ENCODE peak calls at places on chromosomes 11 and 22, in ten cellular contexts. I, R, Y, H, E, M, A, B, Q and X are unnamed samples.
A peak's percentile ranks its signal among the peaks of the same experiment; 100 is the strongest.

GRCh38 chr22:39973656-39974055 is 13.5 kb downstream of the TMA7B start:
- DNase-seq in I (no peak), R (no peak), Y (no peak), H (no peak), E (no peak), M (no peak), A (no peak), B (no peak), Q (no peak), X (no peak)

GRCh38 chr11:96228472-96228871 is 114.5 kb downstream of the MAML2 start:
- DNase-seq in I (peak; percentile 66), R (peak; percentile 82), Y (no peak), H (peak; percentile 40), E (peak; percentile 88), M (peak; percentile 83), A (no peak), B (peak; percentile 37), Q (peak; percentile 84), X (peak; percentile 68)

GRCh38 chr22:28014141-28015055 is 95.3 kb upstream of the PITPNB start:
- DNase-seq in I (no peak), R (peak; percentile 78), Y (no peak), H (no peak), E (no peak), M (no peak), A (no peak), B (peak; percentile 12), Q (no peak), X (no peak)

GRCh38 chr11:119236891-119237290 is 30.8 kb downstream of the CBL start:
- DNase-seq in I (no peak), R (no peak), Y (no peak), H (no peak), E (peak; percentile 2), M (no peak), A (no peak), B (no peak), Q (no peak), X (no peak)

GRCh38 chr11:31655483-31655882 is 145.9 kb downstream of the ELP4 start:
- DNase-seq in I (no peak), R (no peak), Y (no peak), H (no peak), E (peak; percentile 72), M (no peak), A (no peak), B (no peak), Q (no peak), X (no peak)

GRCh38 chr11:94400839-94401772 is at the start of gene GPR83:
- DNase-seq in I (peak; percentile 29), R (no peak), Y (no peak), H (no peak), E (no peak), M (peak; percentile 56), A (no peak), B (no peak), Q (no peak), X (no peak)

GRCh38 chr11:68976563-68976962 is 4.2 kb downstream of the MRGPRD start:
- DNase-seq in I (peak; percentile 8), R (peak; percentile 40), Y (no peak), H (no peak), E (no peak), M (no peak), A (no peak), B (no peak), Q (no peak), X (no peak)

GRCh38 chr11:82906236-82906635 is 4.7 kb downstream of the DDIAS start:
- DNase-seq in I (peak; percentile 43), R (no peak), Y (no peak), H (no peak), E (peak; percentile 19), M (no peak), A (peak; percentile 79), B (no peak), Q (no peak), X (no peak)

GRCh38 chr11:34331329-34331728 is 26.5 kb downstream of the ABTB2 start:
- DNase-seq in I (no peak), R (no peak), Y (no peak), H (no peak), E (peak; percentile 18), M (no peak), A (no peak), B (no peak), Q (peak; percentile 47), X (no peak)

GRCh38 chr22:24271406-24271760 is 752 bp downstream of the SPECC1L start:
- DNase-seq in I (peak; percentile 55), R (no peak), Y (no peak), H (no peak), E (no peak), M (peak; percentile 78), A (no peak), B (no peak), Q (no peak), X (no peak)

GRCh38 chr22:26589367-26589844 is 526 bp downstream of the TPST2 start:
- DNase-seq in I (peak; percentile 53), R (no peak), Y (no peak), H (peak; percentile 35), E (peak; percentile 36), M (peak; percentile 64), A (peak; percentile 28), B (no peak), Q (no peak), X (peak; percentile 44)

GRCh38 chr11:107606122-107606521 is 15.2 kb downstream of the ELMOD1 start:
- DNase-seq in I (no peak), R (no peak), Y (no peak), H (no peak), E (no peak), M (no peak), A (no peak), B (no peak), Q (no peak), X (no peak)

GRCh38 chr11:65329944-65330403 is 3.7 kb upstream of the DPF2 start:
- DNase-seq in I (peak; percentile 97), R (peak; percentile 96), Y (peak; percentile 43), H (peak; percentile 89), E (peak; percentile 85), M (peak; percentile 97), A (peak; percentile 96), B (peak; percentile 80), Q (peak; percentile 95), X (peak; percentile 84)

DNA sequence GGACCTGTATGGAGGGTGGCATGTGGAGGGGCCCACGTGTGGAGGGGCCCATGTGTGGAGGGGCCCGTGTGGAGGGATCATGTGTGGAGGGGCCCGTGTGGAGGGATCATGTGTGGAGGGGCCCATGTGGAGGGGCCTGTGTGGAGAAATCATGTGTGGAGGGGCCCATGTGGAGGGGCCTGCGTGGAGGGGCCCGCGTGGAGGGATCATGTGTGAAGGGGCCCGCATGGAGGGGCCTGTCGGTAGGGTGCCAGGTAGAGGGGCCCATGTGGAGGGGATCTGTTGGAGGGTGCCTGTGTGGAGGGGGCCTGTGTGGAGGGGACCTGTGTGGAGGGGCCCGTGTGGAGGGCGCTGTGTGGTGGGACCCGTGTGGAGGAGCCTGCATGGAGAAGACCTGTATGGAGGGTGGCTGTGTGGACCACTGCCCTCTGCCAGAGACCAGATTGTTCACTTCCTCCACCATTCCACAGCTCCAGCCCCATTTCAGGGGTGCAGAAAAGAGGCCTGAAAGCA is 47.0 kb downstream of the IGLL5 start:
- DNase-seq in I (no peak), R (no peak), Y (no peak), H (no peak), E (no peak), M (no peak), A (peak; percentile 48), B (no peak), Q (no peak), X (no peak)
- H3K4me1 ChIP-seq in I (no peaks in the 10 kb centered on the region), R (no peaks in the 10 kb centered on the region), Y (peaks cover 93% of the 10 kb centered on the region), H (no peaks in the 10 kb centered on the region), E (peaks cover 3% of the 10 kb centered on the region), M (no peaks in the 10 kb centered on the region), A (peaks cover 98% of the 10 kb centered on the region), B (no peaks in the 10 kb centered on the region), Q (no peaks in the 10 kb centered on the region), X (peaks cover 17% of the 10 kb centered on the region)

GRCh38 chr11:36433896-36434295 is 76.2 kb downstream of the TRAF6 start:
- DNase-seq in I (no peak), R (no peak), Y (no peak), H (no peak), E (no peak), M (no peak), A (no peak), B (no peak), Q (no peak), X (no peak)
- H3K27ac ChIP-seq in I (no peak overlapping the region), R (no peak overlapping the region), Y (no peak overlapping the region), H (no peak overlapping the region), E (no peak overlapping the region), M (no peak overlapping the region), A (no peak overlapping the region), B (no peak overlapping the region), Q (no peak overlapping the region), X (no peak overlapping the region)

DNA sequence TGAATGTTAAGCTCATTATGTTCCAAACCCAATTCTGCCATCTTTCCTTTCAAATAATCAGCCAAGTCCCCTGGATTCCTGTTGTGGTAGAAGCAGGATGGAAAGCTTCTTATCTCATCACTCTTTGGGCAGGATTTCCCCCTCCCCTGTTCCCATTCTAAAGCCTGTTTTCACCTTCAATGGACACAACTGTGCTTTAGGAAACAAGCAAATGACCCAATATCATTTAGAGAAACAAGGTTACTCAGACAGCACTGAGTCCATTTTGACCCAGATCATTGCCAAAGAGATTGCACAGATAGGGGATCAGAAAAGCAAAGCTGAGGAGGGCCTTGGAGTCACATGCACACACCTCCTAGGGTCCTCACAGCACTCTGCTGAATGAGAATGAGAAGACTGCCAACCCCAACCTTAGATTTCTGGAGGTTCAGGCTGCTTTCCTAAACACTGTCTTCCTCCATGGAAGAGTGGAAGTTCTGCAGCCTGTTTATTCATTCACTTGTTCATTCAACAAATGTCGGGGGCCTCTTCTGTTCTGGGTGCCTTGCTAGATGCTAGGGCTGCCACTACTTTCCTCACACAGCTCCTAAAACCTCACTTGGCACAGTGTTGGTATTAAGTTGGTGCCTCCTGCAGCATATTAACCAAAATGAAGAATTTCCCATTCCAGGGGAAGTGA is 95.3 kb downstream of the ME3 start:
- DNase-seq in I (no peak), R (no peak), Y (no peak), H (no peak), E (no peak), M (no peak), A (no peak), B (no peak), Q (no peak), X (no peak)
- H3K4me1 ChIP-seq in I (peaks cover 29% of the 10 kb centered on the region), R (peaks cover 15% of the 10 kb centered on the region), Y (no peaks in the 10 kb centered on the region), H (peaks cover 23% of the 10 kb centered on the region), E (peaks cover 26% of the 10 kb centered on the region), M (peaks cover 19% of the 10 kb centered on the region), A (no peaks in the 10 kb centered on the region), B (peaks cover 27% of the 10 kb centered on the region), Q (no peaks in the 10 kb centered on the region), X (no peaks in the 10 kb centered on the region)

DNA sequence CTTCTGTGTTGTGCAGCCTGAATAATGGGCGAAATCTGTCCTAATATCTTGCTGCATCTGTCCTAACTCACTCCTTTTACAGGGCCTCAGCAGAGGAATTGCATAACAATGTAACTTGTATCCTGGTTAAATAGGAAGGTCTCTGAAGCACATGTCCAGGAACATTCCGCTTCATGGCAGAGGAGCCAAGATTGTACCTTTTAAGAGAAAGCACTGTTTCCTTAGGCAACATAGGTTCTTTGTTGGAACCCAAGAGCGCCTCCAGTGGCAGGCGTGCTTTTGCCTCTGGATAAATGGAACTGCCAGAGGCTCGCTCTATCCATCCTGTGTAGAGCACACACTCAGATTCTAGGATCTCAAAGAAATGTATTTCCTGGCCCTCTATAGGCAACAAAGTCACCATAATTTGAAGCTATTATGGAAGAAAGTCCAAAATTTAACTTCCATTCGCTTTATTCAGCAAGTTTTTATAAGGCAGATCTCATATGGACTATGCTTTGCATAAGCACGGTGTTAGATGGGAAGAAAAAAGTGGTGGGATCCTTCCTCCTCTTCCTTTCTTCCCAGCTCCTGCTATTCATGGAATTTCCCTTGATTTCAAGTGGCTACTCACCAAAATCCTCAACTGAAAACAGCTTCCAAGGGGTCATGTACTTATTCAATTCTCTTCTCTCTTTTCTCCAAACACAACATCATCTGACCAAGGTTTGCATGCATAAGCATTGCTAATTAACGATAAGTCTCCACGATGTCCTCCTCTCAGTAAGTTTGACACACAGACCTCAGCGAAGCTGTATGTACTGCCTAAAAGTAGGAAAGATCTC is at the start of gene BLID:
- DNase-seq in I (peak; percentile 57), R (no peak), Y (no peak), H (peak; percentile 51), E (no peak), M (peak; percentile 67), A (peak; percentile 6), B (peak; percentile 57), Q (peak; percentile 70), X (no peak)
- H3K27ac ChIP-seq in I (peak within 1 kb of the TSS; percentile 31), R (peak within 1 kb of the TSS; percentile 70), Y (no peak within 1 kb of the TSS), H (no peak within 1 kb of the TSS), E (no peak within 1 kb of the TSS), M (no peak within 1 kb of the TSS), A (no peak within 1 kb of the TSS), B (no peak within 1 kb of the TSS), Q (no peak within 1 kb of the TSS), X (no peak within 1 kb of the TSS)